ENCODE peak calls at places on chromosome 9, in six cellular contexts. One of them, this sample, is unnamed. For H3K9me3, the result is how much of the 10 kb centered on the place peaks cover.

GRCh38 chr9:133440884-133441283 is 18.7 kb downstream of the ADAMTS13 start:
- DNase-seq in CD8-positive, alpha-beta T cell: no peak
- DNase-seq in psoas muscle: no peak
- DNase-seq in heart right ventricle: no peak
- DNase-seq in OCI-LY7: no peak
- DNase-seq in tibial nerve: no peak
- DNase-seq in this sample: no peak

GRCh38 chr9:36037580-36038169 is 962 bp downstream of the RECK start:
- DNase-seq in CD8-positive, alpha-beta T cell: no peak
- DNase-seq in psoas muscle: no peak
- DNase-seq in heart right ventricle: no peak
- DNase-seq in OCI-LY7: no peak
- DNase-seq in tibial nerve: no peak
- DNase-seq in this sample: no peak

GRCh38 chr9:27261517-27262211 is 35.3 kb downstream of the EQTN start:
- DNase-seq in CD8-positive, alpha-beta T cell: no peak
- DNase-seq in psoas muscle: no peak
- DNase-seq in heart right ventricle: no peak
- DNase-seq in OCI-LY7: no peak
- DNase-seq in tibial nerve: no peak
- DNase-seq in this sample: no peak

GRCh38 chr9:26779072-26779471 is 113.5 kb downstream of the CAAP1 start:
- DNase-seq in CD8-positive, alpha-beta T cell: no peak
- DNase-seq in psoas muscle: no peak
- DNase-seq in heart right ventricle: no peak
- DNase-seq in OCI-LY7: no peak
- DNase-seq in tibial nerve: no peak
- DNase-seq in this sample: no peak

GRCh38 chr9:21233258-21233657 is 5.2 kb upstream of the IFNA17 start:
- DNase-seq in CD8-positive, alpha-beta T cell: no peak
- DNase-seq in psoas muscle: no peak
- DNase-seq in heart right ventricle: no peak
- DNase-seq in OCI-LY7: no peak
- DNase-seq in tibial nerve: no peak
- DNase-seq in this sample: no peak

GRCh38 chr9:37678789-37679273 is 28.1 kb downstream of the FRMPD1 start:
- DNase-seq in CD8-positive, alpha-beta T cell: no peak
- DNase-seq in psoas muscle: no peak
- DNase-seq in heart right ventricle: no peak
- DNase-seq in OCI-LY7: no peak
- DNase-seq in tibial nerve: no peak
- DNase-seq in this sample: no peak

GRCh38 chr9:33106827-33107621 is 30.6 kb upstream of the SMU1 start:
- DNase-seq in CD8-positive, alpha-beta T cell: no peak
- DNase-seq in psoas muscle: peak
- DNase-seq in heart right ventricle: peak
- DNase-seq in OCI-LY7: no peak
- DNase-seq in tibial nerve: no peak
- DNase-seq in this sample: no peak

GRCh38 chr9:76759726-76760125 is 4.5 kb upstream of the PCA3 start:
- DNase-seq in CD8-positive, alpha-beta T cell: no peak
- DNase-seq in psoas muscle: no peak
- DNase-seq in heart right ventricle: no peak
- DNase-seq in OCI-LY7: peak
- DNase-seq in tibial nerve: no peak
- DNase-seq in this sample: no peak

GRCh38 chr9:6944093-6944551 is 186.3 kb downstream of the KDM4C start:
- DNase-seq in CD8-positive, alpha-beta T cell: no peak
- DNase-seq in psoas muscle: no peak
- DNase-seq in heart right ventricle: no peak
- DNase-seq in OCI-LY7: no peak
- DNase-seq in tibial nerve: no peak
- DNase-seq in this sample: no peak

GRCh38 chr9:76868897-76869296 is 37.0 kb downstream of the PRUNE2 start:
- DNase-seq in CD8-positive, alpha-beta T cell: no peak
- DNase-seq in psoas muscle: no peak
- DNase-seq in heart right ventricle: no peak
- DNase-seq in OCI-LY7: no peak
- DNase-seq in tibial nerve: no peak
- DNase-seq in this sample: no peak

GRCh38 chr9:35696520-35697215 is 6.9 kb upstream of the TPM2 start:
- DNase-seq in CD8-positive, alpha-beta T cell: peak
- DNase-seq in psoas muscle: peak
- DNase-seq in heart right ventricle: peak
- DNase-seq in OCI-LY7: peak
- DNase-seq in tibial nerve: peak
- DNase-seq in this sample: peak

GRCh38 chr9:93303806-93304573 is 120.1 kb downstream of the WNK2 start:
- DNase-seq in CD8-positive, alpha-beta T cell: no peak
- DNase-seq in psoas muscle: peak
- DNase-seq in heart right ventricle: no peak
- DNase-seq in OCI-LY7: no peak
- DNase-seq in tibial nerve: no peak
- DNase-seq in this sample: no peak

GRCh38 chr9:111798786-111799185 is 4.0 kb upstream of the SHOC1 start:
- DNase-seq in CD8-positive, alpha-beta T cell: no peak
- DNase-seq in psoas muscle: no peak
- DNase-seq in heart right ventricle: no peak
- DNase-seq in OCI-LY7: no peak
- DNase-seq in tibial nerve: no peak
- DNase-seq in this sample: no peak

GRCh38 chr9:22257026-22257425 is 189.6 kb upstream of the DMRTA1 start:
- DNase-seq in CD8-positive, alpha-beta T cell: no peak
- DNase-seq in psoas muscle: no peak
- DNase-seq in heart right ventricle: no peak
- DNase-seq in OCI-LY7: no peak
- DNase-seq in tibial nerve: no peak
- DNase-seq in this sample: no peak

GRCh38 chr9:134964271-134964670 is 46.6 kb upstream of the FCN1 start:
- DNase-seq in CD8-positive, alpha-beta T cell: no peak
- DNase-seq in psoas muscle: no peak
- DNase-seq in heart right ventricle: no peak
- DNase-seq in OCI-LY7: no peak
- DNase-seq in tibial nerve: no peak
- DNase-seq in this sample: no peak

DNA sequence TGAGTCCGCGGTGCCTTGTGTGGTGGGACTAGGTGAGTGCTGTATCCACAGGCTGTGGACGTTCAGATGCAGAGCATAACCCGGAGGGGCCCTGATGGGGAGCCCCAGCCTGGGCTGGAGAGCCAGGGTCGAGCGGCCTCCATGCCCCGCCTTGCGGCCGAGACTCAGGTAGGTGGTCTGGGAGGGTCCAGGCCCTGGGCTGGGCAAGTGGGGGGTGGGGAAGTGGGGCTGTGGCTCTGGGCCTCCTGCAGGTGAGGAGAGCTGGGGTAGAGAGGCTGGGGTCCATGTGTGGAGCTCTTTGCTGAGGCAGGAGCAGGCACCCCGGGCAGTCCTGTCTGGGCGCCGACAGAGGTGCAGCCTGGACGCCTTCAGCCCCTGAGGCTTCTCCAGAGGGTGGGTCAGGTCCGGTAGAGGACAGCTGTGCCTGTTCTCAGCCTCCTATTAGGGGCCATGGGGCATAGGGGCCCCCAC is 241.1 kb downstream of the CACNA1B start:
- DNase-seq in CD8-positive, alpha-beta T cell: no peak
- DNase-seq in psoas muscle: no peak
- DNase-seq in heart right ventricle: no peak
- DNase-seq in OCI-LY7: no peak
- DNase-seq in tibial nerve: no peak
- DNase-seq in this sample: no peak
- H3K9me3 ChIP-seq in CD8-positive, alpha-beta T cell: under half
- H3K9me3 ChIP-seq in psoas muscle: under half
- H3K9me3 ChIP-seq in heart right ventricle: under half
- H3K9me3 ChIP-seq in OCI-LY7: under half
- H3K9me3 ChIP-seq in tibial nerve: under half
- H3K9me3 ChIP-seq in this sample: under half

GRCh38 chr9:103755986-103756385 is 338.1 kb upstream of the SMC2 start:
- DNase-seq in CD8-positive, alpha-beta T cell: no peak
- DNase-seq in psoas muscle: no peak
- DNase-seq in heart right ventricle: no peak
- DNase-seq in OCI-LY7: no peak
- DNase-seq in tibial nerve: no peak
- DNase-seq in this sample: no peak
- H3K9me3 ChIP-seq in CD8-positive, alpha-beta T cell: under half
- H3K9me3 ChIP-seq in psoas muscle: under half
- H3K9me3 ChIP-seq in heart right ventricle: under half
- H3K9me3 ChIP-seq in OCI-LY7: under half
- H3K9me3 ChIP-seq in tibial nerve: under half
- H3K9me3 ChIP-seq in this sample: under half

GRCh38 chr9:98460704-98461103 is 205.3 kb upstream of the TBC1D2 start:
- DNase-seq in CD8-positive, alpha-beta T cell: no peak
- DNase-seq in psoas muscle: no peak
- DNase-seq in heart right ventricle: no peak
- DNase-seq in OCI-LY7: no peak
- DNase-seq in tibial nerve: no peak
- DNase-seq in this sample: no peak
- H3K9me3 ChIP-seq in CD8-positive, alpha-beta T cell: under half
- H3K9me3 ChIP-seq in psoas muscle: under half
- H3K9me3 ChIP-seq in heart right ventricle: under half
- H3K9me3 ChIP-seq in OCI-LY7: under half
- H3K9me3 ChIP-seq in tibial nerve: under half
- H3K9me3 ChIP-seq in this sample: under half

GRCh38 chr9:40913928-40914673 is 214.4 kb downstream of the FOXD4L6 start:
- DNase-seq in CD8-positive, alpha-beta T cell: no peak
- DNase-seq in psoas muscle: no peak
- DNase-seq in heart right ventricle: no peak
- DNase-seq in OCI-LY7: no peak
- DNase-seq in tibial nerve: no peak
- DNase-seq in this sample: no peak
- H3K9me3 ChIP-seq in CD8-positive, alpha-beta T cell: half or more
- H3K9me3 ChIP-seq in psoas muscle: half or more
- H3K9me3 ChIP-seq in heart right ventricle: half or more
- H3K9me3 ChIP-seq in OCI-LY7: under half
- H3K9me3 ChIP-seq in tibial nerve: under half
- H3K9me3 ChIP-seq in this sample: half or more

GRCh38 chr9:16598316-16598715 is 272.2 kb downstream of the BNC2 start:
- DNase-seq in CD8-positive, alpha-beta T cell: no peak
- DNase-seq in psoas muscle: no peak
- DNase-seq in heart right ventricle: no peak
- DNase-seq in OCI-LY7: no peak
- DNase-seq in tibial nerve: no peak
- DNase-seq in this sample: no peak

GRCh38 chr9:16601991-16602390 is 268.5 kb downstream of the BNC2 start:
- DNase-seq in CD8-positive, alpha-beta T cell: no peak
- DNase-seq in psoas muscle: no peak
- DNase-seq in heart right ventricle: no peak
- DNase-seq in OCI-LY7: no peak
- DNase-seq in tibial nerve: no peak
- DNase-seq in this sample: no peak

DNA sequence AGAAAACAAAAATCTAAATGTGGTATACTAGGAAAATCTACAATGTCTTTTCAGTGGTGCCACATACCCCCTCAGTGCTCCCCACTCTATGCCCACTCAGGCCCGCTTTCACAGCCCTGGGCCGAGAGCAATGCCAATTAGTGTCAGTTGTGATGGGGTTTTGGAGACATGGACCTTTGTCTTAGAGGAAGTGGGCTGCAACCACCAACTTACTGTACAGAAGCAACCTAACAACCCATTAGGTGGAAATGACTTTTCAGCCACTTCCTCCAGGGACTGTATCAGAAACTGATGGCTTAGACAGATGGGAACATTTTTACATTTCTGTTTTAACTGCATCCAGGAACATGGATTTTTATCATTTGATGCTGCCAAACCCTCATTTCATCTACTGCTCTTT is 268.0 kb downstream of the BNC2 start:
- DNase-seq in CD8-positive, alpha-beta T cell: no peak
- DNase-seq in psoas muscle: no peak
- DNase-seq in heart right ventricle: no peak
- DNase-seq in OCI-LY7: no peak
- DNase-seq in tibial nerve: no peak
- DNase-seq in this sample: no peak
- H3K9me3 ChIP-seq in CD8-positive, alpha-beta T cell: under half
- H3K9me3 ChIP-seq in psoas muscle: under half
- H3K9me3 ChIP-seq in heart right ventricle: under half
- H3K9me3 ChIP-seq in OCI-LY7: under half
- H3K9me3 ChIP-seq in tibial nerve: under half
- H3K9me3 ChIP-seq in this sample: under half

DNA sequence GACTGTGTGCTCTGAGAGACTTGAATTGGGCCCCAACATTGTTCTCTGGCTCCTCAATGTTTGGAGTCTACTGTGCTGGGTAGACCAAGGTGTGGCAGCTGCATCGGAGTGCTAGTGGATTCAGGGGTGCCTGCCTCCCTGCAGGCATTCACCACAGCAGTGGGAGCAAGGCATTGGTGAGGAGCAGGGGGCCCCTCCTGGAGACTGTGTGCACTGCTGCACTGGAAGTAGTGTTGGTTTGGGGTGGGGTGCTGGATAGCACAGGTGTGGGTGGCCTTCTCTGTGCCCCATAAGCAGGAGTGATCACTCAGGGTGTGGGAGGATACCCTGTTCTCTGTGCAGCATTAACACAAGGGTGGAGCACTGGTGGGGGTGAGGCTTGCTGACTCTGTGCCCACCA is 39.2 kb downstream of the INSL6 start:
- DNase-seq in CD8-positive, alpha-beta T cell: no peak
- DNase-seq in psoas muscle: no peak
- DNase-seq in heart right ventricle: no peak
- DNase-seq in OCI-LY7: no peak
- DNase-seq in tibial nerve: no peak
- DNase-seq in this sample: no peak
- H3K9me3 ChIP-seq in CD8-positive, alpha-beta T cell: under half
- H3K9me3 ChIP-seq in psoas muscle: under half
- H3K9me3 ChIP-seq in heart right ventricle: under half
- H3K9me3 ChIP-seq in OCI-LY7: under half
- H3K9me3 ChIP-seq in tibial nerve: under half
- H3K9me3 ChIP-seq in this sample: under half

This sample was measured in T-helper 17 cell.